ENCODE peak calls at places on chromosomes 12 and 14, in five cellular contexts. L is CD8-positive, alpha-beta T cell; G is GM23248; V is uterus; R is naive thymus-derived CD4-positive, alpha-beta T cell. H is an unnamed sample. For H3K4me1, the result is how much of the 10 kb centered on the place peaks cover.

GRCh38 chr14:80637726-80638619 is 303.6 kb downstream of the CEP128 start:
- DNase-seq in L (no peak), G (peak), V (no peak), R (no peak), H (no peak)

GRCh38 chr12:132260721-132261120 is 68.7 kb downstream of the GALNT9 start:
- DNase-seq in L (no peak), G (no peak), V (no peak), R (no peak), H (no peak)

GRCh38 chr12:47276253-47277070 is 196.7 kb upstream of the AMIGO2 start:
- DNase-seq in L (peak), G (peak), V (peak), R (peak), H (peak)

GRCh38 chr12:65662590-65662989 is 161.7 kb upstream of the HMGA2 start:
- DNase-seq in L (no peak), G (no peak), V (no peak), R (no peak), H (no peak)

GRCh38 chr14:31232081-31232480 is 24.5 kb upstream of the HECTD1 start:
- DNase-seq in L (no peak), G (no peak), V (no peak), R (no peak), H (peak)

GRCh38 chr12:131910302-131911110 is 16.1 kb downstream of the ULK1 start:
- DNase-seq in L (no peak), G (no peak), V (peak), R (no peak), H (no peak)

GRCh38 chr14:27391331-27391730 is 793.5 kb upstream of the NOVA1 start:
- DNase-seq in L (no peak), G (no peak), V (no peak), R (no peak), H (no peak)

GRCh38 chr12:58965568-58965967 is 45.3 kb upstream of the LRIG3 start:
- DNase-seq in L (no peak), G (no peak), V (no peak), R (no peak), H (no peak)

GRCh38 chr14:72049462-72049861 is 117.2 kb downstream of the RGS6 start:
- DNase-seq in L (no peak), G (peak), V (no peak), R (no peak), H (no peak)

GRCh38 chr12:92133795-92134637 is 11.6 kb downstream of the BTG1 start:
- DNase-seq in L (no peak), G (no peak), V (no peak), R (no peak), H (no peak)

GRCh38 chr14:90814806-90815566 is 1.2 kb downstream of the TTC7B start:
- DNase-seq in L (no peak), G (no peak), V (no peak), R (no peak), H (no peak)

GRCh38 chr12:91381309-91381804 is 198.7 kb upstream of the DCN start:
- DNase-seq in L (no peak), G (peak), V (peak), R (peak), H (no peak)

GRCh38 chr12:126663304-126664094 is 1598.3 kb downstream of the AACS start:
- DNase-seq in L (no peak), G (peak), V (no peak), R (no peak), H (no peak)

GRCh38 chr12:29794869-29795268 is 11.1 kb upstream of the TMTC1 start:
- DNase-seq in L (no peak), G (no peak), V (no peak), R (no peak), H (no peak)
- H3K4me1 ChIP-seq in L (under half), G (under half), V (under half), R (under half), H (under half)

DNA sequence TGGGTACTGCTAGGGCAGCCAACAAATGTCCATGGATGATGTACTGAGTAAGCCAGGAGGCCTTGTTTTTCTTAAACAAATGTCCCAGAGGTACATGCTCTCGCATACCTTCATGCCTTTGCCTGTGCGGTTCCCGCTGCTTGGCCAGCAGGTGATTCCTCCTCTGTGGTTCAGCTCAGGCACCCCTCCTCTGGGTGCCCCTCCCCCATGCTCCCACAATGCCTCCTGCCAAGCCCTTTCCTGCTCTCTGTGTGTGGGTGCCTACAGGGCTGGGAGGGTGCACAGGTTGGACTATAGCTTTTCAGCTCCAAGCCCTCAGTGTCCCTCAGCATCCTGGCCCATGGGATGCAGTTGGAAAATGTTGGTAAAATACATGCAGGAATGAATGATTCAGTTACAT is 23.5 kb downstream of the ASB2 start:
- DNase-seq in L (no peak), G (no peak), V (no peak), R (no peak), H (no peak)
- H3K4me1 ChIP-seq in L (under half), G (under half), V (under half), R (under half), H (under half)

GRCh38 chr14:74611672-74612345 is at the start of gene LTBP2:
- DNase-seq in L (no peak), G (peak), V (peak), R (peak), H (no peak)

GRCh38 chr14:74610866-74611671 is 968 bp downstream of the LTBP2 start:
- DNase-seq in L (no peak), G (peak), V (no peak), R (no peak), H (no peak)

GRCh38 chr14:74613211-74613914 is 1.3 kb upstream of the LTBP2 start:
- DNase-seq in L (no peak), G (no peak), V (no peak), R (no peak), H (no peak)

GRCh38 chr14:74610199-74610865 is 1.7 kb downstream of the LTBP2 start:
- DNase-seq in L (no peak), G (no peak), V (no peak), R (no peak), H (no peak)

GRCh38 chr14:74612346-74613021 is 447 bp upstream of the LTBP2 start:
- DNase-seq in L (peak), G (peak), V (peak), R (peak), H (peak)
- H3K4me1 ChIP-seq in L (under half), G (half or more), V (under half), R (under half), H (under half)

DNA sequence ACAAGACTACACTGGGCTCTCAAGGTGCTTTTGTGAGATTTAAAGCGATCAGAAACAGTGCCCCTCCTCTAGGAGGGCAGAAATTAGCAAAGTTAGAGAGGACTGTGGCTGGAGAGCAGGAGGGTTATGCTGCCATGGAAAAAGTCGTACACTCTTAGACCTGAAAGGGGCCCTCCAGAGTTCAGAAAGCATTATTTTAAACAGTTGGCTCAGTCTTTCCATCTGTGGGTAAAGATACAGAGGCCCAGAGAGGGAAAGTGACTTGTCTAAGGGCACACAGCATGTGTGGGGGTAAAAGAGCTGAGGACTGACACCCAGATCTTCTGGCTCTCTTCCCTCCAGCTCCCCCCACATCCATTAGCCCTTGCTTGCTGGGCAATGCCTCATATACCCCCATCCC is 47.1 kb downstream of the FOXN4 start:
- DNase-seq in L (no peak), G (no peak), V (no peak), R (no peak), H (no peak)
- H3K4me1 ChIP-seq in L (under half), G (under half), V (under half), R (under half), H (under half)